ENCODE peak calls at places on chromosomes 1 and 21, in ten cellular contexts. One of them, this sample, is unnamed.

GRCh38 chr1:110067957-110068645 is 2.4 kb downstream of the ALX3 start:
- DNase-seq in stromal cell of bone marrow: no peak
- DNase-seq in activated effector memory CD4-positive, alpha-beta T cell treated with anti-CD3 and anti-CD28 coated beads, Interleukin-2, amount 50 U/mL, for 16 hours: no peak
- DNase-seq in substantia nigra: no peak
- DNase-seq in renal cortical epithelial cell: no peak
- DNase-seq in psoas muscle: no peak
- DNase-seq in H9: peak
- DNase-seq in stimulated activated CD4-positive, alpha-beta T cell treated with anti-CD3 and anti-CD28 coated beads, Interleukin-1b, Interleukin-23, amount 100 ng/mL, for 24 hours: no peak
- DNase-seq in hepatic stellate cell: no peak
- DNase-seq in NCI-H774: no peak
- DNase-seq in this sample: no peak

GRCh38 chr1:106268070-106268469 is 788.4 kb upstream of the PRMT6 start:
- DNase-seq in activated effector memory CD4-positive, alpha-beta T cell treated with anti-CD3 and anti-CD28 coated beads, Interleukin-2, amount 50 U/mL, for 16 hours: no peak
- DNase-seq in hepatic stellate cell: no peak
- DNase-seq in stimulated activated CD4-positive, alpha-beta T cell treated with anti-CD3 and anti-CD28 coated beads, Interleukin-1b, Interleukin-23, amount 100 ng/mL, for 24 hours: no peak
- DNase-seq in NCI-H774: no peak
- DNase-seq in stromal cell of bone marrow: no peak
- DNase-seq in H9: no peak
- DNase-seq in substantia nigra: no peak
- DNase-seq in renal cortical epithelial cell: no peak
- DNase-seq in psoas muscle: no peak
- DNase-seq in this sample: no peak

GRCh38 chr1:20921285-20921684 is 134.2 kb upstream of the HP1BP3 start:
- DNase-seq in activated effector memory CD4-positive, alpha-beta T cell treated with anti-CD3 and anti-CD28 coated beads, Interleukin-2, amount 50 U/mL, for 16 hours: no peak
- DNase-seq in stimulated activated CD4-positive, alpha-beta T cell treated with anti-CD3 and anti-CD28 coated beads, Interleukin-1b, Interleukin-23, amount 100 ng/mL, for 24 hours: no peak
- DNase-seq in NCI-H774: no peak
- DNase-seq in hepatic stellate cell: no peak
- DNase-seq in H9: no peak
- DNase-seq in psoas muscle: no peak
- DNase-seq in substantia nigra: no peak
- DNase-seq in renal cortical epithelial cell: no peak
- DNase-seq in stromal cell of bone marrow: no peak
- DNase-seq in this sample: no peak

GRCh38 chr1:54577612-54578011 is 29.6 kb downstream of the ACOT11 start:
- DNase-seq in hepatic stellate cell: no peak
- DNase-seq in stimulated activated CD4-positive, alpha-beta T cell treated with anti-CD3 and anti-CD28 coated beads, Interleukin-1b, Interleukin-23, amount 100 ng/mL, for 24 hours: no peak
- DNase-seq in substantia nigra: peak
- DNase-seq in psoas muscle: peak
- DNase-seq in renal cortical epithelial cell: peak
- DNase-seq in stromal cell of bone marrow: no peak
- DNase-seq in H9: no peak
- DNase-seq in NCI-H774: peak
- DNase-seq in activated effector memory CD4-positive, alpha-beta T cell treated with anti-CD3 and anti-CD28 coated beads, Interleukin-2, amount 50 U/mL, for 16 hours: no peak
- DNase-seq in this sample: no peak

GRCh38 chr21:16587141-16587570 is 857.4 kb downstream of the USP25 start:
- DNase-seq in hepatic stellate cell: no peak
- DNase-seq in NCI-H774: peak
- DNase-seq in H9: peak
- DNase-seq in renal cortical epithelial cell: peak
- DNase-seq in psoas muscle: peak
- DNase-seq in stimulated activated CD4-positive, alpha-beta T cell treated with anti-CD3 and anti-CD28 coated beads, Interleukin-1b, Interleukin-23, amount 100 ng/mL, for 24 hours: no peak
- DNase-seq in stromal cell of bone marrow: peak
- DNase-seq in activated effector memory CD4-positive, alpha-beta T cell treated with anti-CD3 and anti-CD28 coated beads, Interleukin-2, amount 50 U/mL, for 16 hours: no peak
- DNase-seq in substantia nigra: peak
- DNase-seq in this sample: no peak

GRCh38 chr1:9297831-9298230 is 5.1 kb downstream of the SPSB1 start:
- DNase-seq in H9: no peak
- DNase-seq in stromal cell of bone marrow: no peak
- DNase-seq in substantia nigra: no peak
- DNase-seq in psoas muscle: no peak
- DNase-seq in activated effector memory CD4-positive, alpha-beta T cell treated with anti-CD3 and anti-CD28 coated beads, Interleukin-2, amount 50 U/mL, for 16 hours: no peak
- DNase-seq in hepatic stellate cell: no peak
- DNase-seq in renal cortical epithelial cell: peak
- DNase-seq in stimulated activated CD4-positive, alpha-beta T cell treated with anti-CD3 and anti-CD28 coated beads, Interleukin-1b, Interleukin-23, amount 100 ng/mL, for 24 hours: no peak
- DNase-seq in NCI-H774: no peak
- DNase-seq in this sample: no peak

GRCh38 chr1:208160259-208160819 is 83.8 kb downstream of the PLXNA2 start:
- DNase-seq in NCI-H774: no peak
- DNase-seq in renal cortical epithelial cell: no peak
- DNase-seq in H9: no peak
- DNase-seq in activated effector memory CD4-positive, alpha-beta T cell treated with anti-CD3 and anti-CD28 coated beads, Interleukin-2, amount 50 U/mL, for 16 hours: no peak
- DNase-seq in substantia nigra: no peak
- DNase-seq in psoas muscle: peak
- DNase-seq in hepatic stellate cell: no peak
- DNase-seq in stromal cell of bone marrow: no peak
- DNase-seq in stimulated activated CD4-positive, alpha-beta T cell treated with anti-CD3 and anti-CD28 coated beads, Interleukin-1b, Interleukin-23, amount 100 ng/mL, for 24 hours: no peak
- DNase-seq in this sample: no peak

GRCh38 chr21:39011911-39012310 is 171.3 kb downstream of the PSMG1 start:
- DNase-seq in H9: no peak
- DNase-seq in renal cortical epithelial cell: no peak
- DNase-seq in substantia nigra: no peak
- DNase-seq in stromal cell of bone marrow: no peak
- DNase-seq in activated effector memory CD4-positive, alpha-beta T cell treated with anti-CD3 and anti-CD28 coated beads, Interleukin-2, amount 50 U/mL, for 16 hours: no peak
- DNase-seq in stimulated activated CD4-positive, alpha-beta T cell treated with anti-CD3 and anti-CD28 coated beads, Interleukin-1b, Interleukin-23, amount 100 ng/mL, for 24 hours: no peak
- DNase-seq in NCI-H774: no peak
- DNase-seq in psoas muscle: no peak
- DNase-seq in hepatic stellate cell: no peak
- DNase-seq in this sample: no peak

GRCh38 chr1:108050911-108051624 is 86.1 kb upstream of the VAV3 start:
- DNase-seq in hepatic stellate cell: no peak
- DNase-seq in renal cortical epithelial cell: no peak
- DNase-seq in H9: no peak
- DNase-seq in stimulated activated CD4-positive, alpha-beta T cell treated with anti-CD3 and anti-CD28 coated beads, Interleukin-1b, Interleukin-23, amount 100 ng/mL, for 24 hours: no peak
- DNase-seq in NCI-H774: no peak
- DNase-seq in activated effector memory CD4-positive, alpha-beta T cell treated with anti-CD3 and anti-CD28 coated beads, Interleukin-2, amount 50 U/mL, for 16 hours: no peak
- DNase-seq in stromal cell of bone marrow: peak
- DNase-seq in psoas muscle: no peak
- DNase-seq in substantia nigra: no peak
- DNase-seq in this sample: no peak